ENCODE peak calls at places on chromosomes 4 and X, in nine cellular contexts. Y is psoas muscle; Q is transverse colon; D is neural progenitor cell; J is sigmoid colon; P is stomach; A is body of pancreas; U is Caco-2; T is activated CD8-positive, alpha-beta T cell treated with anti-CD3 and anti-CD28 coated beads for 36 hours. G is an unnamed sample.

GRCh38 chr4:163693211-163693610 is 198.7 kb downstream of the TMA16 start:
- DNase-seq in Y (no peak), J (no peak), P (no peak), U (no peak), T (no peak), Q (no peak), A (no peak), D (no peak), G (no peak)

GRCh38 chr4:13980317-13980716 is 352.8 kb upstream of the BOD1L1 start:
- DNase-seq in A (no peak), D (no peak), Q (no peak), J (no peak), P (no peak), U (peak; percentile 36), Y (no peak), T (peak; percentile 23), G (no peak)

GRCh38 chr4:151865327-151865726 is 104.5 kb upstream of the GATB start:
- DNase-seq in U (no peak), T (no peak), Q (peak; percentile 46), D (no peak), J (peak; percentile 80), A (peak; percentile 17), Y (peak; percentile 69), P (peak; percentile 39), G (no peak)

GRCh38 chr4:40552536-40552935 is 77.1 kb downstream of the RBM47 start:
- DNase-seq in Q (no peak), P (no peak), Y (no peak), T (no peak), D (no peak), U (no peak), J (no peak), A (peak; percentile 53), G (no peak)

GRCh38 chr4:3209551-3210325 is 39.2 kb upstream of the MSANTD1 start:
- DNase-seq in T (no peak), U (peak; percentile 14), P (no peak), Y (no peak), J (no peak), D (no peak), Q (no peak), A (no peak), G (no peak)

GRCh38 chr4:18957721-18958120 is 936.2 kb upstream of the LCORL start:
- DNase-seq in A (no peak), U (no peak), T (no peak), D (no peak), J (no peak), Q (no peak), P (no peak), Y (no peak), G (no peak)

GRCh38 chrX:102950908-102951866 is 14.1 kb downstream of the RAB40AL start:
- DNase-seq in J (no peak), D (peak; percentile 58), Y (no peak), A (peak; percentile 65), Q (peak; percentile 44), U (peak; percentile 47), T (peak; percentile 72), P (peak; percentile 56), G (peak; percentile 39)

GRCh38 chr4:4735870-4736269 is 123.6 kb upstream of the MSX1 start:
- DNase-seq in T (no peak), A (no peak), D (no peak), U (no peak), J (peak; percentile 57), Q (no peak), P (no peak), Y (no peak), G (no peak)

GRCh38 chr4:6472008-6472386 is 417 bp downstream of the PPP2R2C start:
- DNase-seq in D (no peak), A (no peak), Y (no peak), U (no peak), Q (no peak), P (no peak), T (no peak), J (peak; percentile 28), G (no peak)

GRCh38 chr4:39134674-39135073 is 47.7 kb upstream of the WDR19 start:
- DNase-seq in P (no peak), Y (no peak), Q (no peak), U (no peak), A (no peak), J (no peak), D (no peak), T (no peak), G (no peak)

GRCh38 chrX:120367390-120368100 is 5.7 kb downstream of the ATP1B4 start:
- DNase-seq in U (no peak), T (no peak), Q (no peak), A (no peak), Y (peak; percentile 45), J (no peak), D (no peak), P (no peak), G (no peak)

GRCh38 chrX:21741869-21742701 is 15.8 kb downstream of the SMPX start:
- DNase-seq in A (no peak), P (no peak), Y (no peak), Q (no peak), D (no peak), J (peak; percentile 67), T (no peak), U (no peak), G (no peak)

GRCh38 chrX:44400588-44400987 is 57.1 kb upstream of the EFHC2 start:
- DNase-seq in T (peak; percentile 68), P (no peak), A (no peak), Q (no peak), D (no peak), J (no peak), Y (no peak), U (no peak), G (no peak)

DNA sequence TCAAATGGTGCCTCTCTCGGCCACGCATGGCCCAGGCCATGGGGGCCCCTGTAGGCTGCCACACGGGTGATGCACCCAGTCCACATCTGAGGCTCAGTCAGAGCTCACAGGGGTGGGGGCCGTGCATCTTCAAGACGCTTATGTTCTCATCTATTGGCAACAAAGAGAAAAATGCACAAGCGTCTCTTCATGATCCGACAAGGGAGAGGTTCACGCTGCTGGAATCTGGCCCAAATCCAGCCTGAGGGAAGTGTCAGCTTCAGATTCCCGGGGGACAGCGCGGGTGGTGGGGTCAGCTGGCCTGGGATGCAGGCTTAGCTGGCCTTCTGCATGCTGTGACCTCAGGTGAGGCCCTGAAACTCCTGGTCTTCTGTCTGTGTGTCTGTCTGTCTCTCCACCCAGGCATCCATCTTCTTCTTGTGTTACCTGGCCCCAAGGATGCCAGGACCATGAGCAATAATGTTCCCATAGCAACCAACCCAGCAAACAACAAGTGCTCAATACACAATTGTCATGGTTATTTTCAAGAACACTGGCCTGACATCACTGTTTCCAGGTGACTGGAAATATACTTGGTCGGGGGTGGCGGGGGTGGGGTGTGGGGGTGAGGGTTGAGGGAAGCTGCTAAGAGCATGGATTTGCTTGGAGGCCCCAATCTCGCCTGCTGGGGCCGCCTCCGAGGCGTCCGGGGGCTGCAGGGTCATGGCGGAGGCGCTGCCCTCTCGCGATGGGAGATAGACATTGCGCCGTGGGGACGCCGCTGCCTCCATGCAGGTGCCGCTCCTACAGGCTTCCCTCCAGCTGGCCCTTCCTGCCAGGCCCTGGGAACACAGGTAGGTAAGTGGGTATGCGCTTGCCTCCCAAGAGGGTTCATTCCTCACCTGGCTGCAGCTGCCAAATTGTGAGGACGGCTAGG is 48.3 kb downstream of the ABLIM2 start:
- DNase-seq in T (peak; percentile 24), P (no peak), J (no peak), Q (no peak), D (peak; percentile 75), Y (peak; percentile 75), U (no peak), A (no peak), G (no peak)
- TF ChIP-seq CTCF in T (peak; percentile 45), P (no peak), J (no peak), Q (no peak), D (peak; percentile 60), Y (no peak), U (no peak), A (no peak), G (peak; percentile 25)

GRCh38 chrX:104913348-104913747 is 307.1 kb downstream of the TEX13A start:
- DNase-seq in J (no peak), A (no peak), U (no peak), Q (no peak), T (no peak), P (no peak), Y (no peak), D (peak; percentile 69), G (no peak)
- TF ChIP-seq CTCF in J (no peak), A (peak; percentile 6), U (peak; percentile 47), Q (peak; percentile 18), T (peak; percentile 13), P (no peak), Y (peak; percentile 33), D (peak; percentile 59), G (no peak)

DNA sequence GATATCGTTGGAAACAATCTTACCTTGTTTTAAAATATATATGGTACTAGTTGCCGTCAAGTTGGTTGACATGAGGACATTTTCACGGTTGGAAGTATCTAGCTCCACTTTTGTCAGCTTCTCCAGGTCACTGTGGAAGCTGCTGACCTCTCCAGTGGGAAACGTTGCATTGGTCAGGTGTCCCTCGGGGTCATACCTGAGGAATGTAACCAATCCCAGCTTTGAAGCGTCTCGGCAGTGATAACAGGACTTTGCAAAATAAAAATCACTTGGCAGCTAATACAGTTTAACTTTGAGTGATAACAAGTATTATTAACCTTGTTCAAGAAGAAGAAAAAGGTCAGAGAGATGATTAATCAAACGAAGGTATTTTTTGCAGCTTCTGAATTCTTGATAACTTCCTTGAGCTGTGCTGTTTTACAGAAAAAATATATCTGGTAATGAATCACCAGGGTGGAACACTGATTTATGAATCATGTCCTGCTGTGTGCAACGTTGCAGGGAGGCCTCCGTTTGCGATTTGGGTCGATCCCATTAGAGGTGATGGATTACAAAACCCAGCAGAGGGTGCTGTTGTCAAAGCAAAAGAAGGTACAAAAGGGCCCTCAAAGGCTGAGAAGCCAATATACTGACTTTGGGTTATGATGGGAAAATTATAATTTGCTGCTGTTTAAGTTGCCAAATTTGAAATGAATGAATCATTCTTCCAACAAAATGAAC is 60.1 kb downstream of the SH2D1A start:
- DNase-seq in A (peak; percentile 25), U (peak; percentile 45), J (peak; percentile 64), Q (peak; percentile 20), T (peak; percentile 80), Y (no peak), P (peak; percentile 51), D (peak; percentile 60), G (peak; percentile 39)
- TF ChIP-seq CTCF in A (peak; percentile 21), U (peak; percentile 44), J (peak; percentile 34), Q (peak; percentile 14), T (peak; percentile 60), Y (peak; percentile 64), P (no peak), D (peak; percentile 64), G (peak; percentile 49)

DNA sequence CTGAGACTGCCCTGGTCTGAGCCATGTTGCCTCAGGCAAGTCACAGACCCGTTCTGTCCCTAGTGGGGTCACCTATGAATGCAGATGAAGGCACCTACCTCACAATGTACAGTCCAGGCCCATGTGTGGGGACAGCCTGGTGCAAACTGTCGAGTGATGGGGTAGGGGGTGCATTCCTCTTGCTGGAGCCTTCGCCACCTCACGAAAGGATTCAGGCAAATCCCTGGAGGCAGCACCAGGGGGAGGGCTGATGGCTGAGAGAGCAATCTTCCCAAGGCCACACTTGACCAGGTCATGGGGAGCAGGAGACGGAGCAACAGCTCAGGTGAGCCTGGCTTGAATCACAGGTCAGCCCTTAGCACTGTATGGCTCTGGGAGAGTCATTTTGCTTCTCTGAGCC is 225.9 kb upstream of the PSAPL1 start:
- DNase-seq in A (no peak), Q (no peak), D (no peak), J (no peak), P (no peak), Y (peak; percentile 35), T (no peak), U (no peak), G (no peak)
- TF ChIP-seq CTCF in A (no peak), Q (no peak), D (no peak), J (no peak), P (no peak), Y (no peak), T (no peak), U (no peak), G (no peak)

G was measured in GM13977.